ENCODE peak calls at places on chromosomes 16 and 17, in six cellular contexts. One of them, this sample, is unnamed.

GRCh38 chr17:65198653-65199382 is 61.6 kb downstream of the RGS9 start:
- DNase-seq in kidney: no peak
- DNase-seq in HS-5: peak
- DNase-seq in iPS-NIHi11: peak
- DNase-seq in GM10248: peak
- DNase-seq in stimulated activated CD4-positive, alpha-beta T cell treated with anti-CD3 and anti-CD28 coated beads, Interleukin-1b, Interleukin-23, amount 100 ng/mL, for 24 hours: no peak
- DNase-seq in this sample: peak

GRCh38 chr17:82330322-82331239 is 3.0 kb downstream of the SECTM1 start:
- DNase-seq in kidney: peak
- DNase-seq in HS-5: no peak
- DNase-seq in iPS-NIHi11: peak
- DNase-seq in GM10248: no peak
- DNase-seq in stimulated activated CD4-positive, alpha-beta T cell treated with anti-CD3 and anti-CD28 coated beads, Interleukin-1b, Interleukin-23, amount 100 ng/mL, for 24 hours: no peak
- DNase-seq in this sample: peak

GRCh38 chr17:1005361-1005946 is 8.5 kb downstream of the TIMM22 start:
- DNase-seq in kidney: peak
- DNase-seq in HS-5: no peak
- DNase-seq in iPS-NIHi11: peak
- DNase-seq in GM10248: no peak
- DNase-seq in stimulated activated CD4-positive, alpha-beta T cell treated with anti-CD3 and anti-CD28 coated beads, Interleukin-1b, Interleukin-23, amount 100 ng/mL, for 24 hours: no peak
- DNase-seq in this sample: peak

GRCh38 chr16:19113577-19114358 is at the start of gene ITPRIPL2:
- DNase-seq in kidney: peak
- DNase-seq in HS-5: no peak
- DNase-seq in iPS-NIHi11: peak
- DNase-seq in GM10248: peak
- DNase-seq in stimulated activated CD4-positive, alpha-beta T cell treated with anti-CD3 and anti-CD28 coated beads, Interleukin-1b, Interleukin-23, amount 100 ng/mL, for 24 hours: peak
- DNase-seq in this sample: peak

GRCh38 chr17:68125471-68125870 is 89.9 kb downstream of the KPNA2 start:
- DNase-seq in kidney: no peak
- DNase-seq in HS-5: no peak
- DNase-seq in iPS-NIHi11: no peak
- DNase-seq in GM10248: no peak
- DNase-seq in stimulated activated CD4-positive, alpha-beta T cell treated with anti-CD3 and anti-CD28 coated beads, Interleukin-1b, Interleukin-23, amount 100 ng/mL, for 24 hours: no peak
- DNase-seq in this sample: no peak

GRCh38 chr17:49873466-49873865 is 25.6 kb upstream of the TAC4 start:
- DNase-seq in kidney: no peak
- DNase-seq in HS-5: no peak
- DNase-seq in iPS-NIHi11: no peak
- DNase-seq in GM10248: no peak
- DNase-seq in stimulated activated CD4-positive, alpha-beta T cell treated with anti-CD3 and anti-CD28 coated beads, Interleukin-1b, Interleukin-23, amount 100 ng/mL, for 24 hours: no peak
- DNase-seq in this sample: no peak

GRCh38 chr16:85583491-85584181 is 29.5 kb upstream of the GSE1 start:
- DNase-seq in kidney: no peak
- DNase-seq in HS-5: no peak
- DNase-seq in iPS-NIHi11: peak
- DNase-seq in GM10248: no peak
- DNase-seq in stimulated activated CD4-positive, alpha-beta T cell treated with anti-CD3 and anti-CD28 coated beads, Interleukin-1b, Interleukin-23, amount 100 ng/mL, for 24 hours: no peak
- DNase-seq in this sample: peak

GRCh38 chr17:78237403-78238012 is 6.1 kb downstream of the TMEM235 start:
- DNase-seq in kidney: peak
- DNase-seq in HS-5: no peak
- DNase-seq in iPS-NIHi11: no peak
- DNase-seq in GM10248: no peak
- DNase-seq in stimulated activated CD4-positive, alpha-beta T cell treated with anti-CD3 and anti-CD28 coated beads, Interleukin-1b, Interleukin-23, amount 100 ng/mL, for 24 hours: no peak
- DNase-seq in this sample: no peak

GRCh38 chr16:21603920-21604319 is 4.5 kb downstream of the METTL9 start:
- DNase-seq in kidney: no peak
- DNase-seq in HS-5: no peak
- DNase-seq in iPS-NIHi11: no peak
- DNase-seq in GM10248: no peak
- DNase-seq in stimulated activated CD4-positive, alpha-beta T cell treated with anti-CD3 and anti-CD28 coated beads, Interleukin-1b, Interleukin-23, amount 100 ng/mL, for 24 hours: no peak
- DNase-seq in this sample: peak

GRCh38 chr16:62363451-62363850 is 327.2 kb upstream of the CDH8 start:
- DNase-seq in kidney: no peak
- DNase-seq in HS-5: no peak
- DNase-seq in iPS-NIHi11: peak
- DNase-seq in GM10248: no peak
- DNase-seq in stimulated activated CD4-positive, alpha-beta T cell treated with anti-CD3 and anti-CD28 coated beads, Interleukin-1b, Interleukin-23, amount 100 ng/mL, for 24 hours: no peak
- DNase-seq in this sample: no peak

GRCh38 chr16:50711862-50712567 is 18.6 kb downstream of the NOD2 start:
- DNase-seq in kidney: no peak
- DNase-seq in HS-5: no peak
- DNase-seq in iPS-NIHi11: no peak
- DNase-seq in GM10248: no peak
- DNase-seq in stimulated activated CD4-positive, alpha-beta T cell treated with anti-CD3 and anti-CD28 coated beads, Interleukin-1b, Interleukin-23, amount 100 ng/mL, for 24 hours: no peak
- DNase-seq in this sample: no peak

GRCh38 chr16:86836503-86837125 is 258.3 kb downstream of the FOXL1 start:
- DNase-seq in kidney: no peak
- DNase-seq in HS-5: peak
- DNase-seq in iPS-NIHi11: no peak
- DNase-seq in GM10248: no peak
- DNase-seq in stimulated activated CD4-positive, alpha-beta T cell treated with anti-CD3 and anti-CD28 coated beads, Interleukin-1b, Interleukin-23, amount 100 ng/mL, for 24 hours: no peak
- DNase-seq in this sample: peak

GRCh38 chr17:4833941-4834501 is 881 bp downstream of the MINK1 start:
- DNase-seq in kidney: peak
- DNase-seq in HS-5: no peak
- DNase-seq in iPS-NIHi11: no peak
- DNase-seq in GM10248: no peak
- DNase-seq in stimulated activated CD4-positive, alpha-beta T cell treated with anti-CD3 and anti-CD28 coated beads, Interleukin-1b, Interleukin-23, amount 100 ng/mL, for 24 hours: no peak
- DNase-seq in this sample: peak

GRCh38 chr17:80316927-80317705 is 56.5 kb downstream of the RNF213 start:
- DNase-seq in kidney: no peak
- DNase-seq in HS-5: no peak
- DNase-seq in iPS-NIHi11: no peak
- DNase-seq in GM10248: no peak
- DNase-seq in stimulated activated CD4-positive, alpha-beta T cell treated with anti-CD3 and anti-CD28 coated beads, Interleukin-1b, Interleukin-23, amount 100 ng/mL, for 24 hours: no peak
- DNase-seq in this sample: no peak

GRCh38 chr17:60134396-60135159 is 15.2 kb upstream of the CA4 start:
- DNase-seq in kidney: peak
- DNase-seq in HS-5: peak
- DNase-seq in iPS-NIHi11: peak
- DNase-seq in GM10248: no peak
- DNase-seq in stimulated activated CD4-positive, alpha-beta T cell treated with anti-CD3 and anti-CD28 coated beads, Interleukin-1b, Interleukin-23, amount 100 ng/mL, for 24 hours: no peak
- DNase-seq in this sample: peak